ENCODE peak calls at places on chromosomes 4 and X, in ten cellular contexts. Q is colonic mucosa, J is thoracic aorta, W is fibroblast of lung, K is MM.1S, C is uterus, T is aorta, V is right lobe of liver, X is dorsolateral prefrontal cortex, Z is IMR-90. I is an unnamed sample.

GRCh38 chrX:48957477-48957826 is at the start of gene OTUD5:
- DNase-seq in Q (no peak), J (no peak), W (no peak), K (no peak), C (no peak), T (peak), V (no peak), X (peak), Z (no peak), I (peak)

GRCh38 chr4:76011700-76012387 is 4.5 kb upstream of the CXCL9 start:
- DNase-seq in Q (no peak), J (no peak), W (peak), K (no peak), C (peak), T (peak), V (no peak), X (no peak), Z (peak), I (no peak)

GRCh38 chr4:90000995-90001394 is 106.3 kb downstream of the MMRN1 start:
- DNase-seq in Q (no peak), J (no peak), W (no peak), K (no peak), C (no peak), T (no peak), V (no peak), X (no peak), Z (no peak), I (no peak)

GRCh38 chr4:133402616-133403015 is 253.5 kb downstream of the PCDH10 start:
- DNase-seq in Q (no peak), J (no peak), W (peak), K (no peak), C (no peak), T (no peak), V (no peak), X (no peak), Z (no peak), I (no peak)

GRCh38 chr4:186701273-186701672 is 22.4 kb downstream of the FAT1 start:
- DNase-seq in Q (no peak), J (no peak), W (peak), K (no peak), C (no peak), T (peak), V (no peak), X (no peak), Z (peak), I (peak)

GRCh38 chr4:108006361-108006760 is 16.7 kb downstream of the HADH start:
- DNase-seq in Q (no peak), J (no peak), W (no peak), K (no peak), C (no peak), T (no peak), V (no peak), X (no peak), Z (no peak), I (no peak)

GRCh38 chrX:77597090-77597489 is 149.9 kb downstream of the FGF16 start:
- DNase-seq in Q (no peak), J (no peak), W (peak), K (no peak), C (no peak), T (no peak), V (no peak), X (no peak), Z (peak), I (no peak)

GRCh38 chrX:78958419-78959116 is 13.4 kb downstream of the P2RY10 start:
- DNase-seq in Q (no peak), J (no peak), W (no peak), K (no peak), C (no peak), T (no peak), V (no peak), X (no peak), Z (no peak), I (no peak)

GRCh38 chr4:147749811-147750321 is 18.0 kb downstream of the ARHGAP10 start:
- DNase-seq in Q (no peak), J (no peak), W (no peak), K (no peak), C (no peak), T (no peak), V (no peak), X (no peak), Z (no peak), I (no peak)

GRCh38 chr4:14719053-14719452 is 283.2 kb upstream of the CPEB2 start:
- DNase-seq in Q (peak), J (peak), W (peak), K (no peak), C (no peak), T (peak), V (no peak), X (no peak), Z (peak), I (no peak)

DNA sequence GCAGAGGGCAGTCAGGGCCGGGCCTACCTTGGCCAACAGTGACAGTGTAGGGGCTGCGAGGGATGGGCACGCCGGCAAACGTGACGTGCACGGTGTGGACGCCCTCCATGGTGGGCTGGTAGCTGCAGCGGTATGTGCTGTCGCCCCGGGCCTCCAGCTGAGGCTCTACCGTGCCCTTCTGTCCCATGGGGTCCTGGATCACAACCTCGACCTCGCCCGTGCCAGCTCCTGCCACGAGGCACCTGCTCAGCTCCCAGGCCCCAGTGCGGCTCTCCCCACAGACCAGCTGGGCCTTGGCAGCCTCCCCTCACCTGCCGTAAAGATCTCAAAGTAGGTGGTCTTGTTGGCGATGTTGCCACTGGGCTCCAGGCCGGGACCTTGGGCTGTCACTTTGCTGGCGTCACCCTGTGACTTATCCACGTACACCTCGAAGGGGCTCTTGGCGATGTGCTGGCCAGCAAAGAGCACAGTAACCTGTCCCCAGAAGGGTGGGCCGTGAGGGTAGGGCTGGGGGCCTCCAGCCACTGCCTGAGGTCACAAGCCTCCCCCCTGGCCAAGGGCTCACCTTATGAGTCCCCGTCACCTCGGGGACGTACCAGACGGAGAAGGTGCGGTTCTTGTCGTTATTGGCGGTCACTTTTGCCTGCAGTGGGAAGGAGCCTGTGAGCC is 8.3 kb downstream of the FLNA start:
- DNase-seq in Q (no peak), J (no peak), W (no peak), K (no peak), C (no peak), T (no peak), V (no peak), X (no peak), Z (no peak), I (no peak)
- H3K27ac ChIP-seq in Q (no peak), J (peak), W (no peak), K (no peak), C (peak), T (no peak), V (no peak), X (no peak), Z (peak), I (peak)

DNA sequence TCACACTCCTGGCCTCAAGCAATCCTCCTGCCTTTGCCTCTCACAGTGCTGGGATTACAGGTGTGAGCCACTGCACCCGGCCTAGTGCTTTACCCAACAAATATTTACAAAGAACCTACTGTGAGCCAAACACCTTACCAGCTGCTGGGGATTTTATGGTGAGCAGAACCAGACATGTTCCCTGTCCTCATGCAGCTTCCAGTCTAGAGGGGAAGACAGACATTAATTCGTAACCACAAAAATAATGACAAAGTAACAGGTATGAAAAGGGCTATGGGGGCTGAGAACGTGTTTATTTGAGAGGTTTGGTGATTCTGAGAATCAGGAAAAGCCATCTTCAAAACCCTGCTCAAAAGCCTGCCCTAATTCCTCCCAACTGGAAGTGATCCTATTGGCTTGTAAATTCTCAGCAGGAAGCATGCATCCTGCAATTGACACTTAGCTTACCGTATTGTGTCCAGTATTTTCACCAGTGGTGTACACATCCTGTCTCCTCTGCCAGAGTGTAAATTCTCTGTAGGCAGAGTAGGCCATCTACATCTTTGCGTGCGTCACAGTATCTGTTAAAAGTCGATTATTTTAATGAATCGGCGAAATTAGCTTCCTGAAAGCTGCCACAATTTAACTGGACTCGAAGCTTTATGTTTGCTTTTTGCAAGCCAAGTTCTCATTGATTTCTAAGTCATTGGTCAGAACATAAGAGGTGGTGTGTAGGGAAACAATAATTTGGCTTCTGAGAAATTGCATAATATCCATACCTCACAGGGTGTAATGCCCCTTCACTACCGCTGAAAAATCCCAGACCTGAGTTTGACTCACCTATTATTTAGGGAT is 67.0 kb downstream of the TMEM156 start:
- DNase-seq in Q (no peak), J (no peak), W (no peak), K (no peak), C (no peak), T (no peak), V (no peak), X (no peak), Z (no peak), I (no peak)
- H3K4me3 ChIP-seq in Q (no peak), J (no peak), W (no peak), K (no peak), C (no peak), T (no peak), V (no peak), X (no peak), Z (no peak), I (no peak)

DNA sequence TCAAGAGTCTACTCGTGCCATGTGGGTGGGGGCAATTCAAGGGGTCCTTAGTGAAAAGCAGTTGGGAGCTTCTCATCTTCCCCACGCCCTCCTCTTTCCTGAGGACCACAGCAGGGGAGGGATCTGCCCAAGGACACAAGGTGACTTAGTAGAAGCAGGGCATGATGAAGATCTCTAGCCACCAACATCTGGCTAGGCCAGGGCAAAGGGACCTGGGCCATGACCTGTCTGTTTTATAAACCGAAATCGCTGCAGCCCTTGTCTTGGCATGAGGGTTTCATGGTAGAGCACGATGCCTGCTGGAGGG is 5.1 kb downstream of the G6PD start:
- DNase-seq in Q (no peak), J (no peak), W (no peak), K (no peak), C (no peak), T (no peak), V (no peak), X (no peak), Z (peak), I (no peak)
- H3K27ac ChIP-seq in Q (no peak), J (peak), W (peak), K (no peak), C (peak), T (no peak), V (peak), X (peak), Z (peak), I (peak)

DNA sequence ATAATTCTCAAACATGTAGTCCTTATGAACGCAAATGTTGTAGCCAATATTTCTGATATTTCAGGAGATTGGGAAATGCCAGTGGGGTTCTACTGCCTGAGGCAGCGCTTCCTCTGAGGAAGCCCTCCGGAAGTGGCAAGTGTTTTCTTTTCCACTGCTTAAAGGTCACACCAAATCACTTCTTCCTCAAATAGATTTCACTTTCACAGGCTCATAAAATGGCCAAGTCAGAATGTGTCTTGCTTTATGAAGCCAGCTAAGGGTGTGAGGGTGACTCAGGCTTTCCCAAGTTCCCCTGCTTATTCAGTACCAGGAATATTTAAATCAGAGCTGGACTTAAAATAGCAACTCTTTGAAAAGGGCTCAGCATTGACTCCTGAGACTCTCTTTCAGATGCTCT is 514.2 kb upstream of the DIPK2B start:
- DNase-seq in Q (peak), J (peak), W (peak), K (no peak), C (peak), T (no peak), V (no peak), X (no peak), Z (peak), I (no peak)
- H3K4me3 ChIP-seq in Q (no peak), J (no peak), W (no peak), K (no peak), C (no peak), T (no peak), V (no peak), X (no peak), Z (no peak), I (no peak)

GRCh38 chrX:150968862-150969720 is 14.0 kb upstream of the HMGB3 start:
- DNase-seq in Q (peak), J (no peak), W (no peak), K (no peak), C (no peak), T (no peak), V (no peak), X (no peak), Z (no peak), I (no peak)
- H3K27ac ChIP-seq in Q (peak), J (no peak), W (no peak), K (no peak), C (no peak), T (no peak), V (no peak), X (no peak), Z (no peak), I (no peak)

GRCh38 chr4:38870098-38870850 is 2.7 kb downstream of the FAM114A1 start:
- DNase-seq in Q (no peak), J (no peak), W (no peak), K (no peak), C (peak), T (no peak), V (no peak), X (no peak), Z (peak), I (no peak)

GRCh38 chr4:38868055-38868965 is 704 bp downstream of the FAM114A1 start:
- DNase-seq in Q (peak), J (no peak), W (peak), K (no peak), C (peak), T (peak), V (peak), X (peak), Z (peak), I (peak)

GRCh38 chr4:38871593-38871992 is 4.0 kb downstream of the FAM114A1 start:
- DNase-seq in Q (no peak), J (no peak), W (no peak), K (no peak), C (no peak), T (no peak), V (no peak), X (no peak), Z (peak), I (no peak)

GRCh38 chr4:38867478-38868054 is at the start of gene FAM114A1:
- DNase-seq in Q (peak), J (peak), W (peak), K (peak), C (peak), T (peak), V (peak), X (peak), Z (peak), I (peak)

DNA sequence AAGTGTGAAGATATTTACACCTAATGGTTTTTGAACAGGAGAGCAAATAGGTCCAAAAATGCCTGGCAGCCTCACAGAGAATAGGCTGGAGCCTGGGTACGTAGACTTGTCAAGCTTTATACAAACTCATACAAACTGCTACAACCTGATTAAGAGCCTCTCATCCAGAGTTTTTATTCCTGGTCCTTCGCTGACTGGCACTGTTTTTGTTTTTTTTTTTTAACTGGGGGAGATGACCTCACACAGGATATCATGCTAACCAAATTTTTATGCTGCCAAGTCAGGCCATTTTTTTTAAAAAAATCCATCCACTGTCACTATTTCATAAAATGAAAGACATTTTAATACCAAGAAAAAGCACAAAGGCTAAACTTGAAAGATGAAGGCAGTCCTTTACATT is 1.9 kb downstream of the FAM114A1 start:
- DNase-seq in Q (no peak), J (no peak), W (no peak), K (no peak), C (no peak), T (no peak), V (no peak), X (no peak), Z (no peak), I (no peak)
- H3K4me3 ChIP-seq in Q (no peak), J (peak), W (peak), K (no peak), C (no peak), T (peak), V (no peak), X (peak), Z (peak), I (peak)

I was measured in left ventricle myocardium inferior.